ENCODE peak calls at places on chromosomes 2 and 18, in four cellular contexts. R, V, D and L are unnamed samples. For H3K4me1 and H3K9me3, the result is how much of the 10 kb centered on the place peaks cover.

GRCh38 chr18:76493213-76494107 is 1.6 kb downstream of the ZNF516 start:
- DNase-seq in D (peak), R (peak), V (peak), L (no peak)

GRCh38 chr2:207503234-207503633 is 26.5 kb upstream of the CREB1 start:
- DNase-seq in R (no peak), V (no peak), D (no peak), L (no peak)

GRCh38 chr18:9852266-9853081 is 33.3 kb upstream of the TXNDC2 start:
- DNase-seq in V (no peak), D (no peak), R (no peak), L (no peak)

GRCh38 chr2:133865141-133865540 is 296.9 kb upstream of the NCKAP5 start:
- DNase-seq in D (no peak), R (no peak), V (no peak), L (no peak)

GRCh38 chr2:122885436-122885835 is 1130.0 kb downstream of the TSN start:
- DNase-seq in R (no peak), V (no peak), D (no peak), L (no peak)

GRCh38 chr18:36610716-36611115 is 218.1 kb downstream of the TPGS2 start:
- DNase-seq in R (no peak), D (peak), V (no peak), L (no peak)

GRCh38 chr2:142425551-142425950 is 294.7 kb upstream of the LRP1B start:
- DNase-seq in V (no peak), D (no peak), R (no peak), L (no peak)

GRCh38 chr2:151727593-151728552 is 6.4 kb downstream of the NEB start:
- DNase-seq in V (no peak), R (no peak), D (no peak), L (no peak)

GRCh38 chr18:35807942-35808341 is 164.5 kb upstream of the RMP24 start:
- DNase-seq in R (no peak), D (no peak), V (no peak), L (no peak)

GRCh38 chr2:216634317-216635148 is 1.3 kb downstream of the IGFBP2 start:
- DNase-seq in V (no peak), R (no peak), D (peak), L (no peak)

GRCh38 chr2:189407161-189407943 is 33.9 kb upstream of the WDR75 start:
- DNase-seq in V (peak), R (no peak), D (no peak), L (no peak)

GRCh38 chr2:232332940-232333259 is 45.7 kb upstream of the ALPP start:
- DNase-seq in R (no peak), V (no peak), D (no peak), L (no peak)

GRCh38 chr18:14914771-14915170 is 166.8 kb downstream of the ANKRD30B start:
- DNase-seq in D (no peak), R (no peak), V (no peak), L (no peak)

GRCh38 chr2:162928356-162928755 is 89.8 kb upstream of the KCNH7 start:
- DNase-seq in V (no peak), D (no peak), R (no peak), L (no peak)

GRCh38 chr2:172178035-172178434 is 75.3 kb upstream of the DLX2 start:
- DNase-seq in R (no peak), V (no peak), D (no peak), L (no peak)

GRCh38 chr2:165141601-165142000 is 62.2 kb downstream of the SCN3A start:
- DNase-seq in R (no peak), V (no peak), D (no peak), L (no peak)

GRCh38 chr18:36460324-36460850 is 162.9 kb downstream of the FHOD3 start:
- DNase-seq in R (no peak), V (no peak), D (no peak), L (no peak)

DNA sequence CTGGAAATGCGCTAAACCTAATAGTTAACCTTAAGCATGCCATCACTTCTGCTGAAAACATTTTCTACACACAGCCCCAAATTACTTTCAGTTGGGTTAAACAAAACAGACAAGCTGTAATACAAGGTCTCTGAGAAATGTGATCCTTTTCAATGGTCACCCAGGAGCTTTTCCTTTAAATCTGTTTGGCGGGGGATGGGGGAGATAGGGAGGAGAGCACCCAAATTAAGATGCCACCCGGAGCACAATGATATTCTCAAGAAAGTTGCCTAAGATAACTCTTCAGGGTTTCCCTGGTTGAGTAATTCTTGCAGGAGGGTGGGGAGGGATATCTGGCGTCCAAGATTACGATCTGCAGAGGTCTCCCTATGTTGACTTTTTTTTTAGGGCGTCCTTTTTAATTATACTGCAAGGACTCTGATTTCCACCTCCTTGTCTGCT is 971 bp downstream of the GAREM1 start:
- DNase-seq in D (peak), V (peak), R (no peak), L (no peak)
- H3K27ac ChIP-seq in D (no peak), V (peak), R (no peak), L (no peak)

DNA sequence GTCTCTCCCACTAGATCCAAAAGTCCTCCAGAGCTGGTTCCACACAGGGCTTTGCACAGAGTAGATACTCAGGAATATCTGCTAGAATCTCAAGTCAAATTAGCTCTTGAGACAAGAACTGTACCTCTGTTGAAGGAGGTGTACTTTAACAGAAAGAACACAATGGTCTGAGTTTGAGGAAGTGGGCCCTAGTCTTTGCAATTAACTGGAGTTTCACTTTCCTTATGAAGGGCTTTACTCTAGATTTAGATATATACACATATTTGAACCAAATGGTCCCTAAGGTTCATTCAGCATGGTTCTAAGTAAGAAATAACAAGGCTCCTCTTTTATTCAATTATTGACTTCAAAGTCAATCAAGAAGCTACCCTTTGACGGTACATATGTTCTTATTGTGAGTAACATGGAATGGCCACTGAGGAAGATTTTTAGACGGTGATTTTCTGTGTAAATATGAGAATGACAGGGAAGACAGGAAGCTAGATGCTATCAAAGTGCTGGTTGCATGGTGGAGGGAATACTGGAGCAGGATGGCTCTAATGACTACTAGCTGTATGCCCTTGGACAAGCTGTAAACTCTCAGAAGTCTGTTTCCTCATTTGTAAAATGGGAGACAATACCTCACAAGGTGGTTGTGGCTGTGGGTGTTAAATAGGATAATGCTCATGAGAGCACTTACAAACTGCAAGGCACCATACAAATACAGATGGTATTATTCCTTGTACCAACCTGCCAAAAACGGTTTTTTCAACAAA is 73.5 kb upstream of the SERTAD2 start:
- DNase-seq in R (peak), V (no peak), D (no peak), L (peak)
- H3K4me1 ChIP-seq in R (under half), V (under half), D (under half), L (under half)

GRCh38 chr2:100502782-100503181 is 32.5 kb downstream of the NMS start:
- DNase-seq in D (no peak), R (no peak), V (no peak), L (no peak)
- H3K9me3 ChIP-seq in D (under half), R (under half), V (under half), L (under half)

DNA sequence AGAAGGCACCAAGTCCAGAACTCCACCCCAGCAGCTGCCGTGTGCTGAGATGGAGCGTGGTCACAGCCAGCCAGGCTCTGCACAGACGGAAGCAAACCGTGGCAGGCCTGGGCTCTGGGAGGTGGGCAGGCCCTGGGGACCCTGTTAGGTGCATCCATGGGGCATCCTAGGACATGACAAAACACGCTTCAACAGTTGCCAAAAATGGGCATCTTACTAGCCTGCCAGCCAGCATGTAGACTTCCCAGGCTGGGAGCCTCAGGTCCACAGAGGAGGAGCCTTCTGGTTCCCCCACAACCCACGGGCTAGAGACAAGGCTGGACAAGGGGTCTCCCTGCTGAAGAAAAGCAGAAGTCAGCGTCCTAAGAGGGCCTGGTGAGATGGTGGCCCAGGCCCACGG is 139.5 kb downstream of the HDAC4 start:
- DNase-seq in R (no peak), D (no peak), V (no peak), L (no peak)
- H3K27ac ChIP-seq in R (no peak), D (no peak), V (no peak), L (no peak)

GRCh38 chr2:69831354-69831905 is 2.0 kb downstream of the GMCL1 start:
- DNase-seq in V (no peak), R (no peak), D (no peak), L (no peak)

GRCh38 chr2:69828913-69829242 is 582 bp upstream of the GMCL1 start:
- DNase-seq in D (no peak), R (no peak), V (no peak), L (no peak)

GRCh38 chr2:69827796-69828540 is 1.5 kb upstream of the GMCL1 start:
- DNase-seq in V (no peak), D (no peak), R (no peak), L (no peak)

GRCh38 chr2:69830045-69830905 is 815 bp downstream of the GMCL1 start:
- DNase-seq in V (peak), R (peak), D (peak), L (peak)

GRCh38 chr2:69829243-69830044 is at the start of gene GMCL1:
- DNase-seq in R (peak), V (peak), D (peak), L (peak)
- H3K4me1 ChIP-seq in R (under half), V (under half), D (under half), L (under half)

GRCh38 chr18:50661013-50661412 is 101.1 kb downstream of the MAPK4 start:
- DNase-seq in V (no peak), R (no peak), D (no peak), L (no peak)
- H3K9me3 ChIP-seq in V (under half), R (under half), D (under half), L (under half)

GRCh38 chr2:144513388-144514100 is 6.4 kb downstream of the ZEB2 start:
- DNase-seq in R (no peak), D (peak), V (peak), L (peak)
- H3K27ac ChIP-seq in R (no peak), D (no peak), V (peak), L (peak)

GRCh38 chr2:230666446-230666845 is 46.2 kb upstream of the CAB39 start:
- DNase-seq in R (no peak), D (no peak), V (no peak), L (no peak)

GRCh38 chr2:230665263-230665691 is 47.4 kb upstream of the CAB39 start:
- DNase-seq in R (no peak), D (no peak), V (no peak), L (no peak)

GRCh38 chr2:230668184-230668938 is 44.3 kb upstream of the CAB39 start:
- DNase-seq in D (peak), R (no peak), V (no peak), L (no peak)

GRCh38 chr2:230668939-230669303 is 43.7 kb upstream of the CAB39 start:
- DNase-seq in V (no peak), D (no peak), R (no peak), L (no peak)

GRCh38 chr2:230666885-230667712 is 45.5 kb upstream of the CAB39 start:
- DNase-seq in D (peak), V (no peak), R (no peak), L (no peak)
- H3K4me1 ChIP-seq in D (under half), V (under half), R (half or more), L (half or more)